ENCODE peak calls at places on chromosomes 6 and 20, in nine cellular contexts. R, B, I, G, U, Y, W, C and Z are unnamed samples.

GRCh38 chr6:69179681-69180080 is 544.6 kb downstream of the ADGRB3 start:
- DNase-seq in R (no peak), B (no peak), I (no peak), G (no peak), U (peak; percentile 28), Y (no peak), W (no peak), C (no peak), Z (peak; percentile 5)

GRCh38 chr20:37348643-37349516 is 2.9 kb downstream of the SRC start:
- DNase-seq in R (no peak), B (no peak), I (no peak), G (no peak), U (no peak), Y (no peak), W (no peak), C (no peak), Z (no peak)

GRCh38 chr20:51424270-51425041 is 118.1 kb downstream of the NFATC2 start:
- DNase-seq in R (no peak), B (no peak), I (no peak), G (no peak), U (no peak), Y (no peak), W (no peak), C (peak; percentile 43), Z (no peak)

GRCh38 chr6:109453156-109453555 is 2.4 kb downstream of the MICAL1 start:
- DNase-seq in R (no peak), B (no peak), I (no peak), G (no peak), U (no peak), Y (no peak), W (no peak), C (no peak), Z (no peak)

GRCh38 chr6:20569000-20569610 is 34.8 kb downstream of the CDKAL1 start:
- DNase-seq in R (no peak), B (no peak), I (no peak), G (no peak), U (no peak), Y (peak; percentile 34), W (peak; percentile 37), C (no peak), Z (no peak)

GRCh38 chr20:11216451-11217314 is 542.9 kb upstream of the JAG1 start:
- DNase-seq in R (no peak), B (no peak), I (no peak), G (no peak), U (no peak), Y (peak; percentile 35), W (peak; percentile 82), C (no peak), Z (peak; percentile 58)

GRCh38 chr6:72149715-72150114 is 263.4 kb downstream of the RIMS1 start:
- DNase-seq in R (no peak), B (no peak), I (no peak), G (no peak), U (no peak), Y (no peak), W (no peak), C (no peak), Z (no peak)

GRCh38 chr6:163860194-163861081 is 445.9 kb downstream of the QKI start:
- DNase-seq in R (no peak), B (no peak), I (no peak), G (no peak), U (peak; percentile 97), Y (peak; percentile 22), W (peak; percentile 86), C (no peak), Z (peak; percentile 46)

GRCh38 chr6:43666181-43666920 is 21.2 kb downstream of the MRPS18A start:
- DNase-seq in R (no peak), B (no peak), I (no peak), G (no peak), U (no peak), Y (no peak), W (no peak), C (no peak), Z (no peak)

GRCh38 chr6:47353822-47354221 is 44.1 kb upstream of the TNFRSF21 start:
- DNase-seq in R (no peak), B (no peak), I (no peak), G (no peak), U (no peak), Y (no peak), W (no peak), C (no peak), Z (no peak)

GRCh38 chr6:14066782-14067406 is 50.7 kb upstream of the CD83 start:
- DNase-seq in R (no peak), B (peak; percentile 68), I (no peak), G (peak; percentile 54), U (peak; percentile 23), Y (peak; percentile 86), W (peak; percentile 80), C (peak; percentile 37), Z (peak; percentile 51)

GRCh38 chr6:143556529-143556928 is 45.0 kb upstream of the FUCA2 start:
- DNase-seq in R (no peak), B (no peak), I (no peak), G (no peak), U (no peak), Y (peak; percentile 90), W (peak; percentile 95), C (no peak), Z (no peak)

GRCh38 chr6:33621396-33622388 is 570 bp downstream of the ITPR3 start:
- DNase-seq in R (no peak), B (no peak), I (peak; percentile 52), G (no peak), U (no peak), Y (peak; percentile 56), W (no peak), C (peak; percentile 29), Z (no peak)

GRCh38 chr6:134094436-134094835 is 42.0 kb upstream of the SLC2A12 start:
- DNase-seq in R (no peak), B (no peak), I (no peak), G (no peak), U (no peak), Y (no peak), W (no peak), C (no peak), Z (no peak)

GRCh38 chr6:158311193-158311592 is 1.1 kb upstream of the TULP4 start:
- DNase-seq in R (no peak), B (no peak), I (no peak), G (no peak), U (no peak), Y (no peak), W (no peak), C (no peak), Z (no peak)
- H3K9me3 ChIP-seq in R (no peaks in the 10 kb centered on the region), B (no peaks in the 10 kb centered on the region), I (no peaks in the 10 kb centered on the region), G (no peaks in the 10 kb centered on the region), U (no peaks in the 10 kb centered on the region), Y (no peaks in the 10 kb centered on the region), W (no peaks in the 10 kb centered on the region), C (no peaks in the 10 kb centered on the region), Z (no peaks in the 10 kb centered on the region)

DNA sequence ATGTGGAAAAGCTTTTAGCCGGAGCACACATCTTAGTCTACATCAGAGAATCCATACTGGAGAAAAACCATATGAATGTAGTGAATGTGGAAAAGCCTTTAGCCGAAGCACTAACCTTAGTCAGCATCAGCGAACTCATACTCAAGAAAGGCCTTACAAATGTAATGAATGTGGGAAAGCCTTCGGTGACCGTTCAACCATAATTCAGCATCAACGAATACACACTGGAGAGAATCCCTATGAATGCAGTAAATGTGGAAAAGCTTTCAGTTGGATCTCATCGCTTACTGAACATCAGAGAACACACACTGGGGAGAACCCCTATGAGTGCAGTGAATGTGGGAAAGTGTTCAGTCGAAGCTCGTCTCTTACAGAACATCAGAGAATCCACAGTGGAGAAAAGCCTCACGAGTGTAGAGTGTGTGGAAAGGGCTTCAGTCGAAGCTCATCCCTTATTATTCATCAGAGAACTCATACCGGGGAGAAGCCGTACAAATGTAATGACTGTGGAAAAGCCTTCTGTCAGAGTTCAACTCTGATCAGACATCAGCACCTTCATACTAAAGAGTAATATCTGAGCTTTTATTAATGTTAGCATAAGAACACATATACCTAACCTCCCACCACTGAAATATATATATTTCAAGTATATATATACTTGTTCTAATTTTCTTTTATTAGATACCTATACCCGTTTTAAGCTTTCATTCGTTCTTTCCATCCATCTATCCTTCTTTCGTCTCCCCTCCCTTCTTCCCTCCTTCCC is 12.5 kb downstream of the ZNF391 start:
- DNase-seq in R (no peak), B (no peak), I (no peak), G (no peak), U (no peak), Y (no peak), W (no peak), C (no peak), Z (no peak)
- H3K9me3 ChIP-seq in R (peaks cover 19% of the 10 kb centered on the region), B (peaks cover 18% of the 10 kb centered on the region), I (peaks cover 57% of the 10 kb centered on the region), G (peaks cover 5% of the 10 kb centered on the region), U (no peaks in the 10 kb centered on the region), Y (no peaks in the 10 kb centered on the region), W (peaks cover 11% of the 10 kb centered on the region), C (peaks cover 19% of the 10 kb centered on the region), Z (peaks cover 7% of the 10 kb centered on the region)

GRCh38 chr6:112400282-112400681 is 53.2 kb downstream of the RFPL4B start:
- DNase-seq in R (no peak), B (no peak), I (no peak), G (no peak), U (no peak), Y (no peak), W (no peak), C (no peak), Z (no peak)
- H3K9me3 ChIP-seq in R (no peaks in the 10 kb centered on the region), B (no peaks in the 10 kb centered on the region), I (peaks cover 4% of the 10 kb centered on the region), G (peaks cover 2% of the 10 kb centered on the region), U (no peaks in the 10 kb centered on the region), Y (no peaks in the 10 kb centered on the region), W (peaks cover 5% of the 10 kb centered on the region), C (no peaks in the 10 kb centered on the region), Z (no peaks in the 10 kb centered on the region)

GRCh38 chr20:15594296-15594695 is 979.0 kb downstream of the KIF16B start:
- DNase-seq in R (no peak), B (no peak), I (no peak), G (no peak), U (no peak), Y (no peak), W (no peak), C (no peak), Z (peak; percentile 62)

GRCh38 chr20:15597306-15597705 is 975.9 kb downstream of the KIF16B start:
- DNase-seq in R (no peak), B (no peak), I (no peak), G (no peak), U (no peak), Y (no peak), W (no peak), C (no peak), Z (peak; percentile 14)

GRCh38 chr20:15599961-15600360 is 973.3 kb downstream of the KIF16B start:
- DNase-seq in R (no peak), B (no peak), I (no peak), G (no peak), U (no peak), Y (no peak), W (no peak), C (no peak), Z (no peak)

GRCh38 chr20:15593061-15593460 is 980.2 kb downstream of the KIF16B start:
- DNase-seq in R (no peak), B (no peak), I (no peak), G (no peak), U (no peak), Y (no peak), W (no peak), C (no peak), Z (no peak)

DNA sequence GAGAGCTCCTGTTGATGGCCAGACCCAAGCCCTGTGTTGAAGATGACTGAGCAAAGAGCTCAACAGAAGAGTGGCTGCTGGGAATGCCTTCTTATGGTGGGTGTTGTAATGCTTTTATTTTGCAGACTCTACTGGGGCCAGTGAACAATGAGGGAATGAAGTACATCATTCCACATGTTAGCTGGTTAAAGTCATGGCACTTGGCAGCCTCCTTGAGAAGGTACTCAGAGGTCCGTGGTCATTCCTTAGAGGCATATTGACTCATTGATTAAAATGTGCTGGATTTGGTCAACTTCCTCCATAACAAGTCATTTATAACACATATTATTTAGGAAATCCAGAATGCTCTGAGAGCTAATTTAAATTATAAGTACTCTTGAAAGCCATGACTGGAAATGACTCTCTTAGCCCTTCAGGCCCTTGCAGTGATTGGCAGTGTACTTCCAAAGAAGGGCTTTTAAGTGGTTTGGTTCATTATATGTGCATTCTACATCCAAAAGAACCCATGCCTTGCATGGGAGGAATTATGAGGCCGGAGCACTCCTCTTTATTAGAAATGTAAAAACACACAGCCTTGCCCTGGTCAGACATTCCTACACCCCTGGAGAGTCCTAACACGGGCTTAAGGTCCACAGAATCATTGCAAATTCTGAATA is 976.9 kb downstream of the KIF16B start:
- DNase-seq in R (no peak), B (no peak), I (no peak), G (no peak), U (no peak), Y (no peak), W (no peak), C (no peak), Z (no peak)
- H3K9me3 ChIP-seq in R (no peaks in the 10 kb centered on the region), B (peaks cover 15% of the 10 kb centered on the region), I (no peaks in the 10 kb centered on the region), G (no peaks in the 10 kb centered on the region), U (no peaks in the 10 kb centered on the region), Y (no peaks in the 10 kb centered on the region), W (no peaks in the 10 kb centered on the region), C (peaks cover 5% of the 10 kb centered on the region), Z (no peaks in the 10 kb centered on the region)